ENCODE peak calls at places on chromosomes 2 and 18, in five cellular contexts. B is GM03348, C is brain microvascular endothelial cell, X is amniotic stem cell, N is MCF 10A. U is an unnamed sample.

GRCh38 chr2:233470007-233470687 is 96.4 kb downstream of the USP40 start:
- DNase-seq in B (no peak), X (no peak), N (no peak), C (peak), U (no peak)

GRCh38 chr18:39796413-39796812 is 2158.6 kb upstream of the PIK3C3 start:
- DNase-seq in C (no peak), X (no peak), N (no peak), B (no peak), U (no peak)

GRCh38 chr2:105454801-105455485 is 56.1 kb upstream of the FHL2 start:
- DNase-seq in B (peak), C (peak), N (peak), X (peak), U (peak)

GRCh38 chr2:96856776-96857673 is 791 bp downstream of the ANKRD39 start:
- DNase-seq in C (no peak), N (no peak), B (no peak), X (no peak), U (peak)

GRCh38 chr2:107091163-107091864 is 205.3 kb upstream of the ST6GAL2 start:
- DNase-seq in B (no peak), X (peak), C (peak), N (no peak), U (no peak)

GRCh38 chr2:240601061-240601830 is 14.7 kb downstream of the CAPN10 start:
- DNase-seq in C (no peak), N (no peak), B (no peak), X (no peak), U (no peak)

GRCh38 chr2:231613054-231613654 is 20.5 kb downstream of the TEX44 start:
- DNase-seq in X (no peak), C (no peak), N (no peak), B (no peak), U (no peak)

GRCh38 chr2:102185347-102185746 is 1.5 kb upstream of the IL1RL2 start:
- DNase-seq in N (peak), B (peak), C (peak), X (no peak), U (no peak)

GRCh38 chr2:98175811-98176210 is 88.8 kb downstream of the VWA3B start:
- DNase-seq in C (no peak), B (no peak), X (no peak), N (peak), U (no peak)

GRCh38 chr2:9002313-9002636 is 1.2 kb downstream of the MBOAT2 start:
- DNase-seq in B (no peak), C (no peak), N (no peak), X (no peak), U (peak)

GRCh38 chr2:38581193-38582147 is 21.3 kb downstream of the HNRNPLL start:
- DNase-seq in X (peak), C (no peak), N (peak), B (peak), U (peak)

GRCh38 chr18:26865557-26865956 is at the start of gene AQP4:
- DNase-seq in N (peak), B (no peak), C (no peak), X (no peak), U (no peak)

GRCh38 chr2:177983183-177983788 is 89.3 kb downstream of the PDE11A start:
- DNase-seq in B (peak), X (no peak), N (peak), C (peak), U (peak)

GRCh38 chr2:127419448-127420038 is 1.3 kb downstream of the PROC start:
- DNase-seq in X (no peak), B (no peak), C (no peak), N (no peak), U (no peak)

GRCh38 chr2:11559066-11559785 is 25.4 kb downstream of the GREB1 start:
- DNase-seq in B (no peak), X (no peak), C (no peak), N (no peak), U (peak)

GRCh38 chr2:232633413-232634318 is at the start of gene EFHD1:
- DNase-seq in X (no peak), B (peak), C (peak), N (no peak), U (peak)

GRCh38 chr2:50614056-50614455 is 417.9 kb downstream of the NRXN1 start:
- DNase-seq in B (no peak), X (no peak), N (peak), C (peak), U (no peak)

GRCh38 chr2:101173707-101174295 is 22.6 kb upstream of the TBC1D8 start:
- DNase-seq in C (no peak), N (no peak), X (no peak), B (no peak), U (no peak)

GRCh38 chr2:200603972-200604371 is 18.2 kb downstream of the AOX1 start:
- DNase-seq in B (peak), X (no peak), C (peak), N (peak), U (peak)

GRCh38 chr2:95274291-95275150 is at the start of gene PROM2:
- DNase-seq in C (no peak), B (no peak), N (no peak), X (no peak), U (no peak)

GRCh38 chr2:135817466-135817865 is 19.5 kb downstream of the LCT start:
- DNase-seq in N (no peak), X (no peak), C (no peak), B (no peak), U (no peak)

GRCh38 chr2:57475391-57475790 is 571.2 kb upstream of the VRK2 start:
- DNase-seq in B (no peak), X (no peak), C (no peak), N (no peak), U (no peak)

GRCh38 chr18:76449110-76449453 is 46.0 kb downstream of the ZNF516 start:
- DNase-seq in X (no peak), N (no peak), C (no peak), B (no peak), U (no peak)

GRCh38 chr2:38610851-38611801 is 8.4 kb upstream of the HNRNPLL start:
- DNase-seq in X (no peak), N (no peak), B (no peak), C (no peak), U (no peak)